ENCODE peak calls at places on chromosomes 13 and 19, in six cellular contexts. One of them, this sample, is unnamed. For H3K4me1, the result is how much of the 10 kb centered on the place peaks cover.

GRCh38 chr13:45490068-45490467 is 25.3 kb downstream of the COG3 start:
- DNase-seq in uterus: no peak
- DNase-seq in effector memory CD4-positive, alpha-beta T cell: no peak
- DNase-seq in stomach: no peak
- DNase-seq in iPS DF 6.9: no peak
- DNase-seq in mesenchymal stem cell: no peak
- DNase-seq in this sample: no peak

GRCh38 chr19:50821622-50822021 is 2.0 kb downstream of the KLK1 start:
- DNase-seq in uterus: no peak
- DNase-seq in effector memory CD4-positive, alpha-beta T cell: no peak
- DNase-seq in stomach: no peak
- DNase-seq in iPS DF 6.9: no peak
- DNase-seq in mesenchymal stem cell: no peak
- DNase-seq in this sample: no peak

GRCh38 chr19:39502640-39503417 is 4.1 kb downstream of the DLL3 start:
- DNase-seq in uterus: peak
- DNase-seq in effector memory CD4-positive, alpha-beta T cell: peak
- DNase-seq in stomach: peak
- DNase-seq in iPS DF 6.9: no peak
- DNase-seq in mesenchymal stem cell: peak
- DNase-seq in this sample: peak

GRCh38 chr19:51687791-51688664 is 5.1 kb upstream of the SPACA6 start:
- DNase-seq in uterus: peak
- DNase-seq in effector memory CD4-positive, alpha-beta T cell: no peak
- DNase-seq in stomach: peak
- DNase-seq in iPS DF 6.9: peak
- DNase-seq in mesenchymal stem cell: peak
- DNase-seq in this sample: no peak

GRCh38 chr19:11418518-11419506 is at the start of gene RGL3:
- DNase-seq in uterus: no peak
- DNase-seq in effector memory CD4-positive, alpha-beta T cell: no peak
- DNase-seq in stomach: peak
- DNase-seq in iPS DF 6.9: peak
- DNase-seq in mesenchymal stem cell: no peak
- DNase-seq in this sample: no peak

GRCh38 chr13:47611664-47612288 is 389.3 kb downstream of the SUCLA2 start:
- DNase-seq in uterus: no peak
- DNase-seq in effector memory CD4-positive, alpha-beta T cell: no peak
- DNase-seq in stomach: no peak
- DNase-seq in iPS DF 6.9: no peak
- DNase-seq in mesenchymal stem cell: no peak
- DNase-seq in this sample: no peak

GRCh38 chr13:73696713-73697112 is 437.5 kb downstream of the KLF12 start:
- DNase-seq in uterus: no peak
- DNase-seq in effector memory CD4-positive, alpha-beta T cell: no peak
- DNase-seq in stomach: no peak
- DNase-seq in iPS DF 6.9: no peak
- DNase-seq in mesenchymal stem cell: no peak
- DNase-seq in this sample: no peak

GRCh38 chr13:45333973-45334922 is 6.7 kb downstream of the TPT1 start:
- DNase-seq in uterus: no peak
- DNase-seq in effector memory CD4-positive, alpha-beta T cell: peak
- DNase-seq in stomach: no peak
- DNase-seq in iPS DF 6.9: no peak
- DNase-seq in mesenchymal stem cell: peak
- DNase-seq in this sample: no peak

GRCh38 chr19:35777961-35778360 is 2.6 kb downstream of the ARHGAP33 start:
- DNase-seq in uterus: no peak
- DNase-seq in effector memory CD4-positive, alpha-beta T cell: no peak
- DNase-seq in stomach: no peak
- DNase-seq in iPS DF 6.9: no peak
- DNase-seq in mesenchymal stem cell: no peak
- DNase-seq in this sample: no peak

GRCh38 chr13:86684402-86684801 is 885.2 kb upstream of the SLITRK6 start:
- DNase-seq in uterus: no peak
- DNase-seq in effector memory CD4-positive, alpha-beta T cell: no peak
- DNase-seq in stomach: no peak
- DNase-seq in iPS DF 6.9: no peak
- DNase-seq in mesenchymal stem cell: peak
- DNase-seq in this sample: no peak

GRCh38 chr13:82627183-82627582 is 1255.1 kb downstream of the SLITRK1 start:
- DNase-seq in uterus: no peak
- DNase-seq in effector memory CD4-positive, alpha-beta T cell: no peak
- DNase-seq in stomach: no peak
- DNase-seq in iPS DF 6.9: no peak
- DNase-seq in mesenchymal stem cell: peak
- DNase-seq in this sample: no peak

GRCh38 chr13:98997738-98998641 is 20.1 kb upstream of the DOCK9 start:
- DNase-seq in uterus: no peak
- DNase-seq in effector memory CD4-positive, alpha-beta T cell: no peak
- DNase-seq in stomach: no peak
- DNase-seq in iPS DF 6.9: no peak
- DNase-seq in mesenchymal stem cell: no peak
- DNase-seq in this sample: no peak

GRCh38 chr13:21672811-21673591 is 2.1 kb downstream of the FGF9 start:
- DNase-seq in uterus: no peak
- DNase-seq in effector memory CD4-positive, alpha-beta T cell: no peak
- DNase-seq in stomach: no peak
- DNase-seq in iPS DF 6.9: no peak
- DNase-seq in mesenchymal stem cell: no peak
- DNase-seq in this sample: no peak

GRCh38 chr19:16142032-16142580 is 1.4 kb upstream of the HSH2D start:
- DNase-seq in uterus: no peak
- DNase-seq in effector memory CD4-positive, alpha-beta T cell: no peak
- DNase-seq in stomach: no peak
- DNase-seq in iPS DF 6.9: no peak
- DNase-seq in mesenchymal stem cell: no peak
- DNase-seq in this sample: no peak

GRCh38 chr13:51317262-51317661 is 22.2 kb upstream of the SERPINE3 start:
- DNase-seq in uterus: no peak
- DNase-seq in effector memory CD4-positive, alpha-beta T cell: no peak
- DNase-seq in stomach: no peak
- DNase-seq in iPS DF 6.9: no peak
- DNase-seq in mesenchymal stem cell: no peak
- DNase-seq in this sample: no peak

GRCh38 chr13:29621401-29621800 is 25.9 kb upstream of the SLC7A1 start:
- DNase-seq in uterus: no peak
- DNase-seq in effector memory CD4-positive, alpha-beta T cell: no peak
- DNase-seq in stomach: no peak
- DNase-seq in iPS DF 6.9: no peak
- DNase-seq in mesenchymal stem cell: peak
- DNase-seq in this sample: no peak

GRCh38 chr13:20295956-20296355 is 63.8 kb upstream of the GJB6 start:
- DNase-seq in uterus: no peak
- DNase-seq in effector memory CD4-positive, alpha-beta T cell: no peak
- DNase-seq in stomach: no peak
- DNase-seq in iPS DF 6.9: no peak
- DNase-seq in mesenchymal stem cell: no peak
- DNase-seq in this sample: no peak

GRCh38 chr19:53520163-53520546 is 17.8 kb upstream of the ZNF331 start:
- DNase-seq in uterus: peak
- DNase-seq in effector memory CD4-positive, alpha-beta T cell: no peak
- DNase-seq in stomach: no peak
- DNase-seq in iPS DF 6.9: no peak
- DNase-seq in mesenchymal stem cell: no peak
- DNase-seq in this sample: no peak

GRCh38 chr13:20495087-20496023 is 30.3 kb downstream of the CRYL1 start:
- DNase-seq in uterus: peak
- DNase-seq in effector memory CD4-positive, alpha-beta T cell: peak
- DNase-seq in stomach: peak
- DNase-seq in iPS DF 6.9: peak
- DNase-seq in mesenchymal stem cell: peak
- DNase-seq in this sample: peak

GRCh38 chr13:25440081-25440480 is 68.3 kb downstream of the ATP8A2 start:
- DNase-seq in uterus: no peak
- DNase-seq in effector memory CD4-positive, alpha-beta T cell: no peak
- DNase-seq in stomach: no peak
- DNase-seq in iPS DF 6.9: no peak
- DNase-seq in mesenchymal stem cell: no peak
- DNase-seq in this sample: no peak

GRCh38 chr13:19089315-19089714 is 92.3 kb downstream of the TUBA3C start:
- DNase-seq in uterus: no peak
- DNase-seq in effector memory CD4-positive, alpha-beta T cell: no peak
- DNase-seq in stomach: no peak
- DNase-seq in iPS DF 6.9: no peak
- DNase-seq in mesenchymal stem cell: no peak
- DNase-seq in this sample: no peak

GRCh38 chr13:32951580-32951979 is 64.6 kb upstream of the KL start:
- DNase-seq in uterus: no peak
- DNase-seq in effector memory CD4-positive, alpha-beta T cell: no peak
- DNase-seq in stomach: no peak
- DNase-seq in iPS DF 6.9: no peak
- DNase-seq in mesenchymal stem cell: no peak
- DNase-seq in this sample: no peak

GRCh38 chr13:27020415-27020814 is 151.2 kb downstream of the USP12 start:
- DNase-seq in uterus: no peak
- DNase-seq in effector memory CD4-positive, alpha-beta T cell: no peak
- DNase-seq in stomach: no peak
- DNase-seq in iPS DF 6.9: no peak
- DNase-seq in mesenchymal stem cell: no peak
- DNase-seq in this sample: no peak

GRCh38 chr13:113491418-113491883 is 940 bp upstream of the DCUN1D2 start:
- DNase-seq in uterus: peak
- DNase-seq in effector memory CD4-positive, alpha-beta T cell: no peak
- DNase-seq in stomach: peak
- DNase-seq in iPS DF 6.9: no peak
- DNase-seq in mesenchymal stem cell: peak
- DNase-seq in this sample: no peak
- H3K4me1 ChIP-seq in uterus: under half
- H3K4me1 ChIP-seq in effector memory CD4-positive, alpha-beta T cell: under half
- H3K4me1 ChIP-seq in stomach: half or more
- H3K4me1 ChIP-seq in iPS DF 6.9: under half
- H3K4me1 ChIP-seq in mesenchymal stem cell: under half
- H3K4me1 ChIP-seq in this sample: under half

DNA sequence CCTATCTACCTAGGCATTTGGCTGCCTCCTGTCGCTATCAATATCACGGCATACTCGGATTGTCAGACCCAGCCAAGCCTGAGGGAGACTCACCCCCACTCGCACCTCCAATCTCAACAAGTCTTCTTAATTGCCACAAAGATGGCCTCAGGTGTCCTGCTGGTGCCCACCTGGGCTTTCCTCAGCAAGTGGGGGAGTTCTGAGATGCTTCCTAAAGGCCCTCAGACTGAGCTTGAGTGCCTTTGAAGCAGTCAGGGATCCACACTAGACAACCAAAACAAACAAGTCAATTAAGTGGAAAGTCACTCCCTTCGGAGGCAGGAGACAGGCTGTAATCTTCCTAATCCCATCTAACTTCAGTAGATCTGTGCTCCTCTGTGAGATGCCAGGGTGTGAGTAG is 68.4 kb upstream of the SERP2 start:
- DNase-seq in uterus: no peak
- DNase-seq in effector memory CD4-positive, alpha-beta T cell: no peak
- DNase-seq in stomach: no peak
- DNase-seq in iPS DF 6.9: no peak
- DNase-seq in mesenchymal stem cell: no peak
- DNase-seq in this sample: no peak
- H3K27ac ChIP-seq in uterus: peak
- H3K27ac ChIP-seq in effector memory CD4-positive, alpha-beta T cell: no peak
- H3K27ac ChIP-seq in stomach: peak
- H3K27ac ChIP-seq in iPS DF 6.9: no peak
- H3K27ac ChIP-seq in mesenchymal stem cell: no peak
- H3K27ac ChIP-seq in this sample: no peak

GRCh38 chr19:43765109-43765876 is 10.5 kb upstream of the SMG9 start:
- DNase-seq in uterus: peak
- DNase-seq in effector memory CD4-positive, alpha-beta T cell: peak
- DNase-seq in stomach: peak
- DNase-seq in iPS DF 6.9: no peak
- DNase-seq in mesenchymal stem cell: peak
- DNase-seq in this sample: no peak
- H3K4me1 ChIP-seq in uterus: under half
- H3K4me1 ChIP-seq in effector memory CD4-positive, alpha-beta T cell: under half
- H3K4me1 ChIP-seq in stomach: half or more
- H3K4me1 ChIP-seq in iPS DF 6.9: under half
- H3K4me1 ChIP-seq in mesenchymal stem cell: under half
- H3K4me1 ChIP-seq in this sample: under half

GRCh38 chr13:110128546-110128945 is 178.4 kb downstream of the COL4A1 start:
- DNase-seq in uterus: no peak
- DNase-seq in effector memory CD4-positive, alpha-beta T cell: no peak
- DNase-seq in stomach: no peak
- DNase-seq in iPS DF 6.9: no peak
- DNase-seq in mesenchymal stem cell: no peak
- DNase-seq in this sample: no peak
- H3K27ac ChIP-seq in uterus: no peak
- H3K27ac ChIP-seq in effector memory CD4-positive, alpha-beta T cell: no peak
- H3K27ac ChIP-seq in stomach: no peak
- H3K27ac ChIP-seq in iPS DF 6.9: no peak
- H3K27ac ChIP-seq in mesenchymal stem cell: no peak
- H3K27ac ChIP-seq in this sample: no peak

GRCh38 chr19:42445948-42446347 is 3.2 kb upstream of the CXCL17 start:
- DNase-seq in uterus: no peak
- DNase-seq in effector memory CD4-positive, alpha-beta T cell: no peak
- DNase-seq in stomach: no peak
- DNase-seq in iPS DF 6.9: no peak
- DNase-seq in mesenchymal stem cell: no peak
- DNase-seq in this sample: no peak
- H3K4me1 ChIP-seq in uterus: under half
- H3K4me1 ChIP-seq in effector memory CD4-positive, alpha-beta T cell: under half
- H3K4me1 ChIP-seq in stomach: half or more
- H3K4me1 ChIP-seq in iPS DF 6.9: under half
- H3K4me1 ChIP-seq in mesenchymal stem cell: under half
- H3K4me1 ChIP-seq in this sample: under half

GRCh38 chr13:35926859-35927530 is 204.2 kb downstream of the DCLK1 start:
- DNase-seq in uterus: peak
- DNase-seq in effector memory CD4-positive, alpha-beta T cell: no peak
- DNase-seq in stomach: no peak
- DNase-seq in iPS DF 6.9: no peak
- DNase-seq in mesenchymal stem cell: peak
- DNase-seq in this sample: no peak

GRCh38 chr13:35927554-35927953 is 203.6 kb downstream of the DCLK1 start:
- DNase-seq in uterus: peak
- DNase-seq in effector memory CD4-positive, alpha-beta T cell: no peak
- DNase-seq in stomach: no peak
- DNase-seq in iPS DF 6.9: no peak
- DNase-seq in mesenchymal stem cell: peak
- DNase-seq in this sample: peak

GRCh38 chr13:35925669-35926068 is 205.5 kb downstream of the DCLK1 start:
- DNase-seq in uterus: no peak
- DNase-seq in effector memory CD4-positive, alpha-beta T cell: no peak
- DNase-seq in stomach: no peak
- DNase-seq in iPS DF 6.9: no peak
- DNase-seq in mesenchymal stem cell: no peak
- DNase-seq in this sample: no peak

GRCh38 chr13:35920816-35921215 is 210.4 kb downstream of the DCLK1 start:
- DNase-seq in uterus: no peak
- DNase-seq in effector memory CD4-positive, alpha-beta T cell: no peak
- DNase-seq in stomach: no peak
- DNase-seq in iPS DF 6.9: no peak
- DNase-seq in mesenchymal stem cell: no peak
- DNase-seq in this sample: no peak

DNA sequence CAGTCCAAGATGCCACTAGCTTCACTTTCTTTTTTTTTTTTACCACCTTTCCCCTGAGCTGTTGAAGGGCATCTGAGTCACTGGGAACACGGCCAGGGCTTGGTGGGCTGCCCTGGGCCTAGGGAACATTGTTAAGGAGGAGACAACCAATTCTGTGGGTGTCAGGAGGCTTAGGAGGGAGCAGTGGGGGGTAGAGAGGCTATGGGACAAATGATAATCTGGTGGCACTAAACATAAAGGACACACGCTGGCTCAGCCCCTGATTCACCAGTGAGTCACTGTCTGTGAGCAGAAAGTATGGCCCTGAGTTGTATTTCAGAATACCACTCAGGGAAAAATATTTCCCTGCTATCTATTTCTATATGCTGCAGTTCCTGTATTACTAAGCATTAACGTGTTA is 207.8 kb downstream of the DCLK1 start:
- DNase-seq in uterus: no peak
- DNase-seq in effector memory CD4-positive, alpha-beta T cell: no peak
- DNase-seq in stomach: no peak
- DNase-seq in iPS DF 6.9: no peak
- DNase-seq in mesenchymal stem cell: peak
- DNase-seq in this sample: no peak
- H3K27ac ChIP-seq in uterus: no peak
- H3K27ac ChIP-seq in effector memory CD4-positive, alpha-beta T cell: no peak
- H3K27ac ChIP-seq in stomach: no peak
- H3K27ac ChIP-seq in iPS DF 6.9: no peak
- H3K27ac ChIP-seq in mesenchymal stem cell: peak
- H3K27ac ChIP-seq in this sample: no peak

This sample was measured in Panc1.